ENCODE peak calls at places on chromosomes 2 and 18, in six cellular contexts. D, Z, R, W, B and X are unnamed samples.

GRCh38 chr2:140185076-140185475 is 1404.9 kb upstream of the NXPH2 start:
- DNase-seq in W (peak), B (no peak), D (no peak), R (no peak), Z (no peak), X (no peak)

GRCh38 chr2:218229239-218229638 is 12.2 kb downstream of the ARPC2 start:
- DNase-seq in B (no peak), Z (no peak), D (no peak), W (peak), R (peak), X (no peak)

GRCh38 chr18:10400534-10400933 is 53.9 kb upstream of the APCDD1 start:
- DNase-seq in D (no peak), B (no peak), Z (no peak), W (no peak), R (no peak), X (no peak)

GRCh38 chr2:127585270-127585807 is 49.9 kb downstream of the MYO7B start:
- DNase-seq in Z (no peak), B (no peak), W (no peak), R (no peak), D (no peak), X (no peak)

GRCh38 chr2:8514748-8515389 is 167.0 kb upstream of the ID2 start:
- DNase-seq in R (no peak), D (no peak), W (no peak), Z (no peak), B (no peak), X (no peak)

GRCh38 chr2:239263231-239263936 is 137.4 kb downstream of the HDAC4 start:
- DNase-seq in D (no peak), R (no peak), W (peak), Z (no peak), B (no peak), X (no peak)

GRCh38 chr18:7590800-7591560 is 23.9 kb downstream of the PTPRM start:
- DNase-seq in B (no peak), W (peak), D (no peak), Z (no peak), R (peak), X (no peak)

GRCh38 chr2:28586864-28587263 is 91.0 kb downstream of the PLB1 start:
- DNase-seq in Z (no peak), W (no peak), B (no peak), D (no peak), R (no peak), X (no peak)

GRCh38 chr2:12502759-12503158 is 214.0 kb upstream of the TRIB2 start:
- DNase-seq in Z (no peak), W (no peak), B (no peak), D (no peak), R (no peak), X (no peak)

GRCh38 chr2:7027436-7027835 is 110.2 kb downstream of the RNF144A start:
- DNase-seq in B (no peak), D (no peak), Z (no peak), W (no peak), R (no peak), X (no peak)

GRCh38 chr2:175054340-175054739 is 49.2 kb upstream of the CHN1 start:
- DNase-seq in D (no peak), Z (no peak), R (no peak), W (no peak), B (no peak), X (no peak)

GRCh38 chr2:145829931-145830330 is 1310.0 kb upstream of the ZEB2 start:
- DNase-seq in W (no peak), B (no peak), Z (no peak), R (no peak), D (no peak), X (no peak)

GRCh38 chr18:67525328-67526110 is 9.0 kb upstream of the DSEL start:
- DNase-seq in Z (no peak), B (no peak), D (no peak), R (peak), W (peak), X (no peak)

GRCh38 chr2:70671059-70671685 is 96.8 kb downstream of the ADD2 start:
- DNase-seq in Z (no peak), W (no peak), R (peak), D (no peak), B (no peak), X (no peak)

GRCh38 chr18:7577706-7578105 is 10.6 kb downstream of the PTPRM start:
- DNase-seq in Z (peak), W (peak), B (no peak), R (peak), D (no peak), X (no peak)

GRCh38 chr18:11676867-11677266 is 12.2 kb upstream of the GNAL start:
- DNase-seq in W (peak), Z (peak), B (no peak), D (no peak), R (no peak), X (no peak)

GRCh38 chr2:40101076-40101688 is 322.1 kb upstream of the THUMPD2 start:
- DNase-seq in D (no peak), Z (peak), B (no peak), R (peak), W (peak), X (no peak)

GRCh38 chr18:35267161-35267651 is 22.8 kb downstream of the ZSCAN30 start:
- DNase-seq in D (peak), Z (no peak), R (no peak), B (peak), W (peak), X (no peak)

GRCh38 chr2:1910021-1910420 is 165.7 kb upstream of the PXDN start:
- DNase-seq in R (no peak), Z (no peak), D (no peak), B (no peak), W (no peak), X (no peak)

GRCh38 chr2:3211971-3212362 is 165.7 kb downstream of the EIPR1 start:
- DNase-seq in R (no peak), B (no peak), W (no peak), D (no peak), Z (no peak), X (no peak)

GRCh38 chr18:7272268-7273049 is 41.6 kb downstream of the LRRC30 start:
- DNase-seq in D (peak), B (no peak), W (peak), Z (peak), R (peak), X (no peak)

GRCh38 chr18:57951999-57952774 is 91.8 kb upstream of the NEDD4L start:
- DNase-seq in B (no peak), W (peak), R (no peak), Z (no peak), D (no peak), X (no peak)

GRCh38 chr2:158394453-158394852 is 62.1 kb downstream of the CCDC148 start:
- DNase-seq in W (no peak), Z (no peak), D (no peak), R (no peak), B (no peak), X (no peak)

GRCh38 chr2:23900133-23900926 is 26.6 kb downstream of the ATAD2B start:
- DNase-seq in W (no peak), D (no peak), B (no peak), R (peak), Z (no peak), X (no peak)

GRCh38 chr2:23568257-23569190 is 183.5 kb downstream of the KLHL29 start:
- DNase-seq in W (no peak), Z (no peak), B (no peak), D (no peak), R (no peak), X (no peak)

GRCh38 chr2:130949954-130950353 is 113.2 kb downstream of the ARHGEF4 start:
- DNase-seq in R (peak), W (no peak), B (no peak), D (no peak), Z (no peak), X (no peak)

GRCh38 chr2:55733335-55733734 is 39.7 kb upstream of the PNPT1 start:
- DNase-seq in W (no peak), Z (no peak), D (no peak), B (no peak), R (no peak), X (no peak)

GRCh38 chr2:118967124-118967880 is 25.3 kb downstream of the MARCO start:
- DNase-seq in Z (no peak), R (no peak), W (no peak), B (no peak), D (no peak), X (no peak)

GRCh38 chr2:139721454-139721995 is 941.3 kb upstream of the NXPH2 start:
- DNase-seq in D (peak), B (no peak), R (no peak), Z (no peak), W (no peak), X (no peak)

GRCh38 chr2:27075219-27075871 is 3.1 kb upstream of the EMILIN1 start:
- DNase-seq in W (peak), D (peak), Z (no peak), B (no peak), R (no peak), X (peak)

GRCh38 chr18:46071894-46072867 is at the start of gene PSTPIP2:
- DNase-seq in W (peak), B (peak), R (peak), D (no peak), Z (peak), X (no peak)

GRCh38 chr2:168596881-168597280 is 140.8 kb downstream of the CERS6 start:
- DNase-seq in B (no peak), R (peak), W (no peak), D (no peak), Z (no peak), X (no peak)